ENCODE peak calls at places on chromosomes 6 and 20, in four cellular contexts. One of them, this sample, is unnamed.
A peak's percentile ranks its signal among the peaks of the same experiment; 100 is the strongest.

GRCh38 chr6:74249658-74250057 is 553.7 kb downstream of the CD109 start:
- DNase-seq in GM23338: no peak
- DNase-seq in heart right ventricle: no peak
- DNase-seq in cardiac fibroblast: peak; percentile 8
- DNase-seq in this sample: no peak

GRCh38 chr6:139927236-139927635 is 552.8 kb upstream of the CITED2 start:
- DNase-seq in GM23338: peak; percentile 14
- DNase-seq in cardiac fibroblast: peak; percentile 87
- DNase-seq in heart right ventricle: no peak
- DNase-seq in this sample: no peak

GRCh38 chr6:125380474-125380873 is 78.7 kb upstream of the HDDC2 start:
- DNase-seq in GM23338: no peak
- DNase-seq in heart right ventricle: no peak
- DNase-seq in cardiac fibroblast: no peak
- DNase-seq in this sample: no peak

GRCh38 chr6:111474771-111475170 is 8.2 kb downstream of the REV3L start:
- DNase-seq in cardiac fibroblast: no peak
- DNase-seq in heart right ventricle: no peak
- DNase-seq in GM23338: no peak
- DNase-seq in this sample: no peak

GRCh38 chr6:15308445-15309213 is 62.8 kb downstream of the JARID2 start:
- DNase-seq in cardiac fibroblast: peak; percentile 49
- DNase-seq in GM23338: no peak
- DNase-seq in heart right ventricle: no peak
- DNase-seq in this sample: no peak

GRCh38 chr20:37524859-37525708 is 2.6 kb downstream of the BLCAP start:
- DNase-seq in cardiac fibroblast: no peak
- DNase-seq in heart right ventricle: no peak
- DNase-seq in GM23338: no peak
- DNase-seq in this sample: no peak

GRCh38 chr20:31837896-31838397 is 7.5 kb downstream of the FOXS1 start:
- DNase-seq in heart right ventricle: no peak
- DNase-seq in GM23338: no peak
- DNase-seq in cardiac fibroblast: peak; percentile 46
- DNase-seq in this sample: no peak

GRCh38 chr6:22613695-22614094 is 44.3 kb downstream of the HDGFL1 start:
- DNase-seq in cardiac fibroblast: peak; percentile 63
- DNase-seq in GM23338: no peak
- DNase-seq in heart right ventricle: peak; percentile 32
- DNase-seq in this sample: no peak

GRCh38 chr6:41712651-41713103 is 22.7 kb downstream of the TFEB start:
- DNase-seq in cardiac fibroblast: peak; percentile 46
- DNase-seq in heart right ventricle: peak; percentile 84
- DNase-seq in GM23338: no peak
- DNase-seq in this sample: peak; percentile 93

GRCh38 chr6:16694789-16695188 is 66.5 kb downstream of the ATXN1 start:
- DNase-seq in heart right ventricle: no peak
- DNase-seq in GM23338: no peak
- DNase-seq in cardiac fibroblast: no peak
- DNase-seq in this sample: no peak

GRCh38 chr6:129472239-129472638 is 237.7 kb downstream of the ARHGAP18 start:
- DNase-seq in heart right ventricle: no peak
- DNase-seq in cardiac fibroblast: no peak
- DNase-seq in GM23338: peak; percentile 61
- DNase-seq in this sample: no peak

GRCh38 chr6:9140181-9140580 is 704.8 kb upstream of the SLC35B3 start:
- DNase-seq in cardiac fibroblast: no peak
- DNase-seq in GM23338: no peak
- DNase-seq in heart right ventricle: no peak
- DNase-seq in this sample: no peak

GRCh38 chr6:150485559-150486517 is 113.8 kb upstream of the PLEKHG1 start:
- DNase-seq in heart right ventricle: peak; percentile 35
- DNase-seq in cardiac fibroblast: peak; percentile 48
- DNase-seq in GM23338: no peak
- DNase-seq in this sample: no peak

GRCh38 chr6:52162940-52163908 is 23.0 kb upstream of the IL17A start:
- DNase-seq in heart right ventricle: no peak
- DNase-seq in GM23338: peak; percentile 53
- DNase-seq in cardiac fibroblast: peak; percentile 8
- DNase-seq in this sample: no peak

GRCh38 chr6:133132583-133132982 is 108.6 kb upstream of the EYA4 start:
- DNase-seq in heart right ventricle: no peak
- DNase-seq in cardiac fibroblast: no peak
- DNase-seq in GM23338: peak; percentile 45
- DNase-seq in this sample: no peak

GRCh38 chr6:28586273-28586672 is 60.6 kb downstream of the GPX5 start:
- DNase-seq in heart right ventricle: no peak
- DNase-seq in cardiac fibroblast: no peak
- DNase-seq in GM23338: peak; percentile 47
- DNase-seq in this sample: no peak

GRCh38 chr20:5950271-5951031 is at the start of the genes MCM8 and TRMT6:
- DNase-seq in GM23338: peak; percentile 98
- DNase-seq in heart right ventricle: peak; percentile 95
- DNase-seq in cardiac fibroblast: peak; percentile 96
- DNase-seq in this sample: peak; percentile 96

GRCh38 chr6:87907521-87907920 is 140.1 kb upstream of the SPACA1 start:
- DNase-seq in GM23338: no peak
- DNase-seq in heart right ventricle: no peak
- DNase-seq in cardiac fibroblast: peak; percentile 31
- DNase-seq in this sample: no peak

GRCh38 chr6:28683945-28684538 is 158.4 kb downstream of the GPX5 start:
- DNase-seq in cardiac fibroblast: peak; percentile 62
- DNase-seq in heart right ventricle: no peak
- DNase-seq in GM23338: peak; percentile 78
- DNase-seq in this sample: no peak

GRCh38 chr6:147166360-147166944 is 37.8 kb upstream of the STXBP5 start:
- DNase-seq in heart right ventricle: no peak
- DNase-seq in GM23338: no peak
- DNase-seq in cardiac fibroblast: peak; percentile 43
- DNase-seq in this sample: no peak

GRCh38 chr6:12233693-12234551 is 56.2 kb upstream of the EDN1 start:
- DNase-seq in cardiac fibroblast: peak; percentile 84
- DNase-seq in heart right ventricle: peak; percentile 56
- DNase-seq in GM23338: peak; percentile 70
- DNase-seq in this sample: peak; percentile 51

GRCh38 chr6:36358235-36358915 is 21.7 kb upstream of the BNIP5 start:
- DNase-seq in cardiac fibroblast: peak; percentile 95
- DNase-seq in heart right ventricle: no peak
- DNase-seq in GM23338: no peak
- DNase-seq in this sample: no peak

GRCh38 chr6:111750753-111751684 is 122.2 kb downstream of the FYN start:
- DNase-seq in cardiac fibroblast: peak; percentile 90
- DNase-seq in GM23338: peak; percentile 92
- DNase-seq in heart right ventricle: no peak
- DNase-seq in this sample: no peak

GRCh38 chr20:1879369-1879768 is 15.8 kb upstream of the SIRPA start:
- DNase-seq in cardiac fibroblast: no peak
- DNase-seq in heart right ventricle: no peak
- DNase-seq in GM23338: no peak
- DNase-seq in this sample: no peak

GRCh38 chr6:142331075-142331551 is 29.3 kb downstream of the ADGRG6 start:
- DNase-seq in heart right ventricle: no peak
- DNase-seq in cardiac fibroblast: peak; percentile 32
- DNase-seq in GM23338: no peak
- DNase-seq in this sample: no peak

GRCh38 chr6:135675862-135676261 is 175.6 kb upstream of the PDE7B start:
- DNase-seq in GM23338: peak; percentile 85
- DNase-seq in cardiac fibroblast: peak; percentile 41
- DNase-seq in heart right ventricle: no peak
- DNase-seq in this sample: no peak

GRCh38 chr20:34115232-34115631 is 3.2 kb upstream of the EIF2S2 start:
- DNase-seq in cardiac fibroblast: no peak
- DNase-seq in GM23338: no peak
- DNase-seq in heart right ventricle: no peak
- DNase-seq in this sample: no peak

GRCh38 chr6:3427740-3428085 is 29.1 kb downstream of the SLC22A23 start:
- DNase-seq in GM23338: no peak
- DNase-seq in heart right ventricle: no peak
- DNase-seq in cardiac fibroblast: peak; percentile 39
- DNase-seq in this sample: no peak

GRCh38 chr6:30480536-30481156 is 8.7 kb upstream of the HLA-E start:
- DNase-seq in cardiac fibroblast: no peak
- DNase-seq in heart right ventricle: no peak
- DNase-seq in GM23338: peak; percentile 25
- DNase-seq in this sample: no peak

GRCh38 chr20:6051505-6051904 is 2.4 kb downstream of the LRRN4 start:
- DNase-seq in heart right ventricle: no peak
- DNase-seq in GM23338: peak; percentile 38
- DNase-seq in cardiac fibroblast: peak; percentile 45
- DNase-seq in this sample: no peak

GRCh38 chr6:158536891-158537798 is 22.7 kb upstream of the TMEM181 start:
- DNase-seq in heart right ventricle: no peak
- DNase-seq in GM23338: peak; percentile 80
- DNase-seq in cardiac fibroblast: no peak
- DNase-seq in this sample: peak; percentile 64

GRCh38 chr6:49339096-49339495 is 124.0 kb downstream of the MMUT start:
- DNase-seq in heart right ventricle: no peak
- DNase-seq in GM23338: peak; percentile 72
- DNase-seq in cardiac fibroblast: no peak
- DNase-seq in this sample: no peak

GRCh38 chr6:11953641-11954040 is 58.5 kb upstream of the HIVEP1 start:
- DNase-seq in cardiac fibroblast: no peak
- DNase-seq in GM23338: no peak
- DNase-seq in heart right ventricle: no peak
- DNase-seq in this sample: no peak

GRCh38 chr6:148924226-148924989 is 177.6 kb downstream of the UST start:
- DNase-seq in GM23338: peak; percentile 62
- DNase-seq in cardiac fibroblast: no peak
- DNase-seq in heart right ventricle: no peak
- DNase-seq in this sample: no peak

GRCh38 chr20:37538003-37538402 is 10.3 kb upstream of the BLCAP start:
- DNase-seq in heart right ventricle: no peak
- DNase-seq in cardiac fibroblast: peak; percentile 74
- DNase-seq in GM23338: no peak
- DNase-seq in this sample: no peak

GRCh38 chr20:25398363-25399037 is 7.9 kb upstream of the ABHD12 start:
- DNase-seq in cardiac fibroblast: no peak
- DNase-seq in GM23338: no peak
- DNase-seq in heart right ventricle: no peak
- DNase-seq in this sample: no peak

GRCh38 chr6:164345340-164345739 is 930.8 kb downstream of the QKI start:
- DNase-seq in GM23338: peak; percentile 21
- DNase-seq in cardiac fibroblast: no peak
- DNase-seq in heart right ventricle: no peak
- DNase-seq in this sample: no peak

GRCh38 chr6:138590796-138591709 is 91.8 kb upstream of the NHSL1 start:
- DNase-seq in heart right ventricle: peak; percentile 72
- DNase-seq in cardiac fibroblast: peak; percentile 84
- DNase-seq in GM23338: peak; percentile 93
- DNase-seq in this sample: no peak

GRCh38 chr6:79777713-79778579 is 146.8 kb downstream of the SH3BGRL2 start:
- DNase-seq in heart right ventricle: peak; percentile 73
- DNase-seq in GM23338: peak; percentile 91
- DNase-seq in cardiac fibroblast: peak; percentile 72
- DNase-seq in this sample: peak; percentile 86
- H3K4me3 ChIP-seq in heart right ventricle: peak overlapping the region; percentile 17
- H3K4me3 ChIP-seq in GM23338: peak overlapping the region; percentile 25
- H3K4me3 ChIP-seq in cardiac fibroblast: peak overlapping the region; percentile 35
- H3K4me3 ChIP-seq in this sample: peak overlapping the region; percentile 42

DNA sequence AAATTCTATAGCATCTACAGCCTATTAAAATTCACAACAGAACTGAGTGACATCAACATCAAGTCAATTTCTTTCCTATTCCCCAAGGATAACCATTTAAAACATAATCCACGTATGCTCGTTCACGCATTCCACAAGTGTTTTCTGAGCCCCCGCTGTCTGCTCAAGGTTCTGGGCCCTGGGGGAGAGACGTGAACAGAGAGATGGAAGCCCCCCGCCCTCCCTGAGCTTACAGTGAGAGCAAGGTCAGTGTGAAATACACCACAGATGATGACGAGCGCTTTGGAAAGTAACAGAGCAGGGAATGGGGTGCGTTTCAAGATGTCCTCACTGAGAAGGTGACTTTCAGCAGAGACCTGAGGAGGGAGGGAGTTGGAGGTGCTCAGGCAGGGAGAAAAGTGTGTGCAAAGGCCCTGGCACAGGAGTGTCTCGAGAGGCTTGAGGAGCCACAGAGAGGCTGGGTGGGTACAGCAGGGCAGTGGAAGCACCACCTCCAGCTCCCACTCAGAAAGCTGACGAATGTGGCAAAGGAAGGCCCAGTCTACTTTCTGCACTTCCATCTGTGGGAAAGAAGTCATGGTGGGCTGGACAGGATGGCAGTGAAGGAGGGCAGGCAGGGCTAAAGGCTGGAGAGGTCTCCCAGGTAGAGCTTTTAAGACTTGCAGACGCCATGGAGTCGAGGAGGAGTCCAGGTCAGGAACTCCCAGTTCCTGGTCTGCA is 88.3 kb downstream of the DLL1 start:
- DNase-seq in cardiac fibroblast: no peak
- DNase-seq in GM23338: no peak
- DNase-seq in heart right ventricle: no peak
- DNase-seq in this sample: no peak
- H3K4me3 ChIP-seq in cardiac fibroblast: no peak overlapping the region
- H3K4me3 ChIP-seq in GM23338: no peak overlapping the region
- H3K4me3 ChIP-seq in heart right ventricle: no peak overlapping the region
- H3K4me3 ChIP-seq in this sample: no peak overlapping the region

GRCh38 chr20:53826597-53827291 is 233.1 kb upstream of the ZNF217 start:
- DNase-seq in GM23338: no peak
- DNase-seq in heart right ventricle: no peak
- DNase-seq in cardiac fibroblast: no peak
- DNase-seq in this sample: no peak

GRCh38 chr20:53826090-53826489 is 232.5 kb upstream of the ZNF217 start:
- DNase-seq in cardiac fibroblast: no peak
- DNase-seq in heart right ventricle: no peak
- DNase-seq in GM23338: no peak
- DNase-seq in this sample: no peak

GRCh38 chr20:53823121-53823764 is 229.6 kb upstream of the ZNF217 start:
- DNase-seq in GM23338: no peak
- DNase-seq in cardiac fibroblast: no peak
- DNase-seq in heart right ventricle: no peak
- DNase-seq in this sample: no peak

GRCh38 chr20:53825282-53825681 is 231.6 kb upstream of the ZNF217 start:
- DNase-seq in heart right ventricle: no peak
- DNase-seq in GM23338: no peak
- DNase-seq in cardiac fibroblast: no peak
- DNase-seq in this sample: no peak

GRCh38 chr20:53824779-53825178 is 231.1 kb upstream of the ZNF217 start:
- DNase-seq in heart right ventricle: no peak
- DNase-seq in GM23338: no peak
- DNase-seq in cardiac fibroblast: no peak
- DNase-seq in this sample: no peak
- H3K4me3 ChIP-seq in heart right ventricle: no peak overlapping the region
- H3K4me3 ChIP-seq in GM23338: no peak overlapping the region
- H3K4me3 ChIP-seq in cardiac fibroblast: no peak overlapping the region
- H3K4me3 ChIP-seq in this sample: no peak overlapping the region

GRCh38 chr20:10090588-10091166 is 55.9 kb downstream of the ANKEF1 start:
- DNase-seq in heart right ventricle: peak; percentile 46
- DNase-seq in GM23338: peak; percentile 84
- DNase-seq in cardiac fibroblast: peak; percentile 73
- DNase-seq in this sample: peak; percentile 31
- H3K4me3 ChIP-seq in heart right ventricle: no peak overlapping the region
- H3K4me3 ChIP-seq in GM23338: no peak overlapping the region
- H3K4me3 ChIP-seq in cardiac fibroblast: no peak overlapping the region
- H3K4me3 ChIP-seq in this sample: no peak overlapping the region

GRCh38 chr6:26439552-26440125 is 665 bp upstream of the BTN3A3 start:
- DNase-seq in cardiac fibroblast: no peak
- DNase-seq in GM23338: no peak
- DNase-seq in heart right ventricle: no peak
- DNase-seq in this sample: no peak
- H3K4me3 ChIP-seq in cardiac fibroblast: peak overlapping the region; percentile 63
- H3K4me3 ChIP-seq in GM23338: no peak overlapping the region
- H3K4me3 ChIP-seq in heart right ventricle: peak overlapping the region; percentile 46
- H3K4me3 ChIP-seq in this sample: peak overlapping the region; percentile 79